ENCODE peak calls at places on chromosome 20, in nine cellular contexts. Y, U, J, W, M, Q, D, A and N are unnamed samples. For H3K4me1, the result is how much of the 10 kb centered on the place peaks cover.

GRCh38 chr20:8757146-8757545 is 311.7 kb upstream of the PLCB4 start:
- DNase-seq in D (no peak), W (no peak), J (no peak), Y (no peak), U (no peak), Q (no peak), M (no peak), A (no peak), N (no peak)

GRCh38 chr20:21101453-21102251 is 4.5 kb downstream of the LINC00237 start:
- DNase-seq in M (no peak), A (peak), Q (no peak), J (no peak), W (no peak), D (no peak), U (no peak), Y (no peak), N (no peak)

GRCh38 chr20:11549172-11550117 is 368.2 kb upstream of the BTBD3 start:
- DNase-seq in Y (peak), M (no peak), D (no peak), U (no peak), J (no peak), Q (no peak), W (no peak), A (no peak), N (no peak)

GRCh38 chr20:3933126-3933684 is 44.0 kb downstream of the PANK2 start:
- DNase-seq in W (no peak), M (no peak), U (no peak), Q (no peak), A (no peak), Y (no peak), D (no peak), J (no peak), N (no peak)

GRCh38 chr20:19893356-19893755 is 123.8 kb upstream of the NAA20 start:
- DNase-seq in A (no peak), W (no peak), Y (no peak), D (no peak), M (no peak), Q (no peak), U (no peak), J (no peak), N (no peak)

GRCh38 chr20:41440882-41441281 is 74.3 kb upstream of the EMILIN3 start:
- DNase-seq in M (no peak), Q (no peak), D (no peak), U (no peak), A (no peak), W (no peak), J (no peak), Y (no peak), N (no peak)

GRCh38 chr20:62643521-62644043 is 1.3 kb downstream of the SLCO4A1 start:
- DNase-seq in Q (no peak), W (no peak), U (no peak), A (no peak), M (no peak), D (no peak), J (no peak), Y (no peak), N (no peak)

GRCh38 chr20:19734811-19735210 is 23.2 kb upstream of the RIN2 start:
- DNase-seq in D (no peak), A (no peak), Y (no peak), M (no peak), W (no peak), J (no peak), Q (no peak), U (no peak), N (no peak)

GRCh38 chr20:45592574-45593189 is 13.6 kb upstream of the WFDC8 start:
- DNase-seq in M (no peak), D (peak), A (no peak), U (peak), W (no peak), Q (no peak), Y (peak), J (peak), N (no peak)

GRCh38 chr20:5400164-5400762 is 83.5 kb upstream of the PROKR2 start:
- DNase-seq in J (no peak), Y (peak), D (peak), W (no peak), U (no peak), A (no peak), M (no peak), Q (no peak), N (no peak)

DNA sequence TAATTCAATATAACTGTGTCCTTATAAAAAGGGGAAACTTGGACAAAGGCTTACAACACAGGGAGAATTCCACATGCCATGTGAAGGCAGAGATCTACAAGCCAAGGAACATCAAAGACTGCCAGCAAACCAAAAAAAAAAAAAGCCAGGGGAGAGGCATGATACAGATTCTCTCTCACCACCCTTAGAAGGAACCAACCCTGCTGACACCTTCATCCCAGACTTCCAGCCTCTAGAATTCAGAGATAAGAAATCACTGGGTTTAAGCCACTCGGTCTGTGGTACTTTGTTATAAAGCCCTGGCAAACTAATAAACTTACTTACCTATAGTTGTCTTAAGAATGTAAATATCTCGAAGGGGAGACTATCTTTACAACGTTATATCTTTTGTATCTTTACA is 4.4 kb downstream of the SERINC3 start:
- DNase-seq in D (no peak), A (no peak), M (no peak), Y (no peak), J (no peak), U (no peak), Q (no peak), W (no peak), N (no peak)
- H3K4me1 ChIP-seq in D (under half), A (half or more), M (half or more), Y (under half), J (under half), U (under half), Q (half or more), W (half or more), N (half or more)

GRCh38 chr20:51028616-51029263 is 5.8 kb upstream of the KCNG1 start:
- DNase-seq in M (no peak), A (no peak), D (no peak), W (no peak), U (no peak), J (no peak), Q (no peak), Y (no peak), N (no peak)
- H3K27ac ChIP-seq in M (no peak), A (no peak), D (no peak), W (no peak), U (no peak), J (no peak), Q (no peak), Y (no peak), N (no peak)

GRCh38 chr20:36478137-36478905 is 63.0 kb upstream of the MYL9 start:
- DNase-seq in U (no peak), D (no peak), Q (no peak), M (no peak), J (no peak), Y (no peak), A (no peak), W (no peak), N (no peak)

GRCh38 chr20:36482044-36482473 is 59.3 kb upstream of the MYL9 start:
- DNase-seq in U (no peak), M (no peak), W (peak), A (no peak), Y (no peak), D (no peak), Q (peak), J (no peak), N (peak)

GRCh38 chr20:36479938-36480337 is 61.4 kb upstream of the MYL9 start:
- DNase-seq in W (no peak), Y (no peak), M (no peak), Q (no peak), A (no peak), U (no peak), J (no peak), D (no peak), N (no peak)

GRCh38 chr20:36481380-36482043 is 59.8 kb upstream of the MYL9 start:
- DNase-seq in W (peak), Y (no peak), J (no peak), D (no peak), M (no peak), A (no peak), Q (peak), U (no peak), N (no peak)

GRCh38 chr20:36480456-36481048 is 60.8 kb upstream of the MYL9 start:
- DNase-seq in M (no peak), U (no peak), D (no peak), A (no peak), Q (no peak), W (no peak), Y (no peak), J (no peak), N (no peak)
- H3K4me1 ChIP-seq in M (half or more), U (under half), D (under half), A (half or more), Q (half or more), W (half or more), Y (under half), J (under half), N (half or more)

DNA sequence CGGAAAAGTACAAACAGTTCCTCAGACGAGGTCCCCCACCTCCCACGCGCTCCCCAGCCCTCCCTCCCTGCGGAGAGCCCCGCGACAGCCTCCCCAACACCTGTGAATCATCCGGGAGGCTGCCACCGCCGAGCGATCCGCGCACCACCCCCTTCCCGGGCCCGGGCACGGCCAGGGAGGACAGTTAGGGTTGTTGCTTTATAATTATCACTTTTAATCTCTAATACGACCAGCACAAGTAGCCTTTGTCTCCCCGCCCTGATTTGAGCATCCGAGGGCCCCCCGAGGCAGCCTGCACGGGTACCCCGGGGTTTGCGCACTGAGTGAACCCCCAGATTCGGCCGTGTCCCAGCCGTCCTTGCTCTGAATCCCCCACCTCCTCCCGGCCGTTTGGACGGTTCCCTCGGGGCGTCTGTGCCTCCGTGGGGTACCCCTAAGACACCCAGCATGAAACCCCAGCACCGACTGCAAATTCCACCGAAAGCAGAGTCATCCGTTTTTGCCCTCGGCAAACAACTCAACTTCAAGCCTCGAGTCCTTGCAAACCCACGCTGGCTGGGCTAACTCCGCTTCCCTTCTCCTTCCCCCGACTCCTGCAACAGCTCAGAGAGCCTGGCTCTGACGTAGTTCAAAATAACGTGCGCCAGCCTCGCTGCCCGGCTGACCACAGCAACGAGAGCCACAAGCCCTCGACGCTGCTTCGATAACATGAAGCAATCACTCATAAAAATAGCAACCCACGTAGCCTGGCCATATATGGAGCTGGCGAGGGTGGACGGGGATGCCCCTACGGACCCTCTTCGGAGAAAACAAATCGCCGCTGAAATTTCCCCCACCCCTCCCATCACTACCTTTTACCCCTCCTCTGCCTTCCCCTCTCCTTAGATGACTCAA is 866 bp upstream of the SNAP25 start:
- DNase-seq in U (no peak), M (no peak), D (no peak), A (peak), Q (no peak), W (no peak), Y (peak), J (no peak), N (no peak)
- H3K27ac ChIP-seq in U (no peak), M (peak), D (no peak), A (peak), Q (no peak), W (peak), Y (no peak), J (no peak), N (no peak)